ENCODE peak calls at places on chromosomes 13 and 19, in six cellular contexts. One of them, this sample, is unnamed.

GRCh38 chr19:39038098-39038497 is 5.7 kb upstream of the FBXO27 start:
- DNase-seq in NCI-H1092 treated with DMSO at 0.1 percent for 48 hours: peak
- DNase-seq in RWPE1: peak
- DNase-seq in AML-193: no peak
- DNase-seq in amniotic epithelial cell: peak
- DNase-seq in SK-MEL-5: peak
- DNase-seq in this sample: no peak

GRCh38 chr13:32125221-32125621 is 93.6 kb downstream of the FRY start:
- DNase-seq in NCI-H1092 treated with DMSO at 0.1 percent for 48 hours: no peak
- DNase-seq in RWPE1: no peak
- DNase-seq in AML-193: peak
- DNase-seq in amniotic epithelial cell: peak
- DNase-seq in SK-MEL-5: no peak
- DNase-seq in this sample: no peak

GRCh38 chr19:42191855-42192254 is 25.6 kb downstream of the DEDD2 start:
- DNase-seq in NCI-H1092 treated with DMSO at 0.1 percent for 48 hours: peak
- DNase-seq in RWPE1: peak
- DNase-seq in AML-193: no peak
- DNase-seq in amniotic epithelial cell: peak
- DNase-seq in SK-MEL-5: no peak
- DNase-seq in this sample: no peak

GRCh38 chr13:40682449-40683240 is 16.2 kb upstream of the FOXO1 start:
- DNase-seq in NCI-H1092 treated with DMSO at 0.1 percent for 48 hours: peak
- DNase-seq in RWPE1: no peak
- DNase-seq in AML-193: peak
- DNase-seq in amniotic epithelial cell: peak
- DNase-seq in SK-MEL-5: peak
- DNase-seq in this sample: no peak

GRCh38 chr19:50820549-50821247 is 2.9 kb downstream of the KLK1 start:
- DNase-seq in NCI-H1092 treated with DMSO at 0.1 percent for 48 hours: no peak
- DNase-seq in RWPE1: no peak
- DNase-seq in AML-193: no peak
- DNase-seq in amniotic epithelial cell: no peak
- DNase-seq in SK-MEL-5: no peak
- DNase-seq in this sample: no peak

GRCh38 chr13:44759723-44760360 is 183.7 kb upstream of the TSC22D1 start:
- DNase-seq in NCI-H1092 treated with DMSO at 0.1 percent for 48 hours: peak
- DNase-seq in RWPE1: peak
- DNase-seq in AML-193: no peak
- DNase-seq in amniotic epithelial cell: no peak
- DNase-seq in SK-MEL-5: no peak
- DNase-seq in this sample: no peak

GRCh38 chr19:8220481-8220880 is 11.3 kb downstream of the CERS4 start:
- DNase-seq in NCI-H1092 treated with DMSO at 0.1 percent for 48 hours: no peak
- DNase-seq in RWPE1: no peak
- DNase-seq in AML-193: no peak
- DNase-seq in amniotic epithelial cell: no peak
- DNase-seq in SK-MEL-5: no peak
- DNase-seq in this sample: no peak

GRCh38 chr19:32168111-32168510 is 177.3 kb upstream of the ZNF507 start:
- DNase-seq in NCI-H1092 treated with DMSO at 0.1 percent for 48 hours: no peak
- DNase-seq in RWPE1: no peak
- DNase-seq in AML-193: no peak
- DNase-seq in amniotic epithelial cell: no peak
- DNase-seq in SK-MEL-5: no peak
- DNase-seq in this sample: no peak

GRCh38 chr13:95197548-95197947 is 103.7 kb downstream of the ABCC4 start:
- DNase-seq in NCI-H1092 treated with DMSO at 0.1 percent for 48 hours: no peak
- DNase-seq in RWPE1: no peak
- DNase-seq in AML-193: no peak
- DNase-seq in amniotic epithelial cell: no peak
- DNase-seq in SK-MEL-5: no peak
- DNase-seq in this sample: no peak

GRCh38 chr19:39205449-39205764 is 1.3 kb upstream of the SYCN start:
- DNase-seq in NCI-H1092 treated with DMSO at 0.1 percent for 48 hours: no peak
- DNase-seq in RWPE1: no peak
- DNase-seq in AML-193: no peak
- DNase-seq in amniotic epithelial cell: no peak
- DNase-seq in SK-MEL-5: no peak
- DNase-seq in this sample: no peak

GRCh38 chr19:46390866-46391265 is 22.5 kb downstream of the CCDC8 start:
- DNase-seq in NCI-H1092 treated with DMSO at 0.1 percent for 48 hours: no peak
- DNase-seq in RWPE1: no peak
- DNase-seq in AML-193: no peak
- DNase-seq in amniotic epithelial cell: no peak
- DNase-seq in SK-MEL-5: no peak
- DNase-seq in this sample: no peak

GRCh38 chr19:13430790-13431582 is 75.3 kb downstream of the CACNA1A start:
- DNase-seq in NCI-H1092 treated with DMSO at 0.1 percent for 48 hours: no peak
- DNase-seq in RWPE1: peak
- DNase-seq in AML-193: peak
- DNase-seq in amniotic epithelial cell: peak
- DNase-seq in SK-MEL-5: peak
- DNase-seq in this sample: no peak

GRCh38 chr19:43416951-43417623 is 2.4 kb downstream of the TEX101 start:
- DNase-seq in NCI-H1092 treated with DMSO at 0.1 percent for 48 hours: no peak
- DNase-seq in RWPE1: no peak
- DNase-seq in AML-193: no peak
- DNase-seq in amniotic epithelial cell: no peak
- DNase-seq in SK-MEL-5: no peak
- DNase-seq in this sample: no peak

GRCh38 chr19:28039677-28040381 is 1173.1 kb downstream of the UQCRFS1 start:
- DNase-seq in NCI-H1092 treated with DMSO at 0.1 percent for 48 hours: no peak
- DNase-seq in RWPE1: no peak
- DNase-seq in AML-193: no peak
- DNase-seq in amniotic epithelial cell: no peak
- DNase-seq in SK-MEL-5: no peak
- DNase-seq in this sample: no peak

GRCh38 chr19:5191091-5191490 is 149.5 kb downstream of the PTPRS start:
- DNase-seq in NCI-H1092 treated with DMSO at 0.1 percent for 48 hours: no peak
- DNase-seq in RWPE1: no peak
- DNase-seq in AML-193: no peak
- DNase-seq in amniotic epithelial cell: peak
- DNase-seq in SK-MEL-5: no peak
- DNase-seq in this sample: no peak

GRCh38 chr19:2309734-2310362 is 1.9 kb upstream of the LINGO3 start:
- DNase-seq in NCI-H1092 treated with DMSO at 0.1 percent for 48 hours: peak
- DNase-seq in RWPE1: no peak
- DNase-seq in AML-193: no peak
- DNase-seq in amniotic epithelial cell: no peak
- DNase-seq in SK-MEL-5: no peak
- DNase-seq in this sample: no peak

GRCh38 chr13:76500894-76501293 is 385.3 kb downstream of the KCTD12 start:
- DNase-seq in NCI-H1092 treated with DMSO at 0.1 percent for 48 hours: no peak
- DNase-seq in RWPE1: no peak
- DNase-seq in AML-193: no peak
- DNase-seq in amniotic epithelial cell: no peak
- DNase-seq in SK-MEL-5: no peak
- DNase-seq in this sample: no peak

GRCh38 chr13:110950356-110950755 is 35.5 kb upstream of the ANKRD10 start:
- DNase-seq in NCI-H1092 treated with DMSO at 0.1 percent for 48 hours: no peak
- DNase-seq in RWPE1: no peak
- DNase-seq in AML-193: no peak
- DNase-seq in amniotic epithelial cell: no peak
- DNase-seq in SK-MEL-5: no peak
- DNase-seq in this sample: no peak

GRCh38 chr13:72808917-72809500 is 27.1 kb downstream of the PIBF1 start:
- DNase-seq in NCI-H1092 treated with DMSO at 0.1 percent for 48 hours: no peak
- DNase-seq in RWPE1: peak
- DNase-seq in AML-193: no peak
- DNase-seq in amniotic epithelial cell: no peak
- DNase-seq in SK-MEL-5: peak
- DNase-seq in this sample: peak

GRCh38 chr13:20843177-20843576 is 59.4 kb downstream of the XPO4 start:
- DNase-seq in NCI-H1092 treated with DMSO at 0.1 percent for 48 hours: no peak
- DNase-seq in RWPE1: no peak
- DNase-seq in AML-193: no peak
- DNase-seq in amniotic epithelial cell: no peak
- DNase-seq in SK-MEL-5: no peak
- DNase-seq in this sample: no peak

GRCh38 chr19:56120371-56121179 is 520 bp downstream of the ZNF787 start:
- DNase-seq in NCI-H1092 treated with DMSO at 0.1 percent for 48 hours: no peak
- DNase-seq in RWPE1: peak
- DNase-seq in AML-193: peak
- DNase-seq in amniotic epithelial cell: peak
- DNase-seq in SK-MEL-5: peak
- DNase-seq in this sample: peak

This sample was measured in foreskin melanocyte.